ENCODE peak calls at places on chromosomes 2 and 18, in four cellular contexts. D is RWPE1, L is stomach, Q is fibroblast of lung. J is an unnamed sample.

GRCh38 chr2:46964835-46965560 is 49.4 kb upstream of the MCFD2 start:
- DNase-seq in D (peak), L (no peak), Q (peak), J (peak)

GRCh38 chr2:75627902-75628504 is 18.6 kb upstream of the MRPL19 start:
- DNase-seq in D (peak), L (peak), Q (peak), J (peak)

GRCh38 chr2:72953528-72953927 is 36.2 kb downstream of the EMX1 start:
- DNase-seq in D (no peak), L (no peak), Q (no peak), J (no peak)

GRCh38 chr18:35582310-35582682 is 756 bp downstream of the GALNT1 start:
- DNase-seq in D (no peak), L (no peak), Q (no peak), J (no peak)

GRCh38 chr18:26656944-26657536 is 108.7 kb upstream of the KCTD1 start:
- DNase-seq in D (peak), L (peak), Q (peak), J (peak)

GRCh38 chr2:21710496-21710895 is 586.7 kb downstream of the TDRD15 start:
- DNase-seq in D (no peak), L (no peak), Q (no peak), J (no peak)

GRCh38 chr2:7673843-7674242 is 756.6 kb downstream of the RNF144A start:
- DNase-seq in D (no peak), L (no peak), Q (peak), J (no peak)

GRCh38 chr18:5410582-5410981 is 115.1 kb upstream of the ZBTB14 start:
- DNase-seq in D (no peak), L (no peak), Q (no peak), J (no peak)

GRCh38 chr2:55519908-55520885 is 679 bp downstream of the CFAP36 start:
- DNase-seq in D (peak), L (no peak), Q (peak), J (no peak)

GRCh38 chr2:233867993-233868532 is at the start of gene MSL3B:
- DNase-seq in D (peak), L (peak), Q (peak), J (peak)

GRCh38 chr2:26567534-26567933 is 73.6 kb downstream of the CIB4 start:
- DNase-seq in D (no peak), L (no peak), Q (no peak), J (no peak)

GRCh38 chr2:151261977-151262291 is 271 bp upstream of the RBM43 start:
- DNase-seq in D (no peak), L (no peak), Q (no peak), J (no peak)
- H3K27ac ChIP-seq in D (peak), L (peak), Q (peak), J (peak)

DNA sequence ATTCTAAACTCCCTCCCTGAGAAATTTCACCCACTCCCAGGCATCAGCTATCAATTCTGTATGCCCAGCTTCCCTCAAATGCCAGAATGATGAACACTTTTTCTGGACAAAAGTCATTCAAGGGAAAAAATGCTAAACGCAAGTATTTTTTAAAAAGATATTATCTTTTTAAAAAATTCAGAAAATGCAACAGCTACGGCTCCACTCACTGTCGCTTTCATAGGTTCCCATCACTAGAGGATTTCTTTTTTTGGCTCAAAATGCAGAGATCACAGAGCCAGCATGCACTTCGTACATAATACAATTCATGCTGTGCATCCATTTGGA is 5.1 kb downstream of the CAPG start:
- DNase-seq in D (no peak), L (no peak), Q (peak), J (no peak)
- H3K27ac ChIP-seq in D (peak), L (peak), Q (no peak), J (peak)

GRCh38 chr2:136168605-136169210 is 50.8 kb upstream of the CXCR4 start:
- DNase-seq in D (no peak), L (no peak), Q (no peak), J (no peak)
- H3K27ac ChIP-seq in D (no peak), L (no peak), Q (no peak), J (peak)

GRCh38 chr2:176536739-176537138 is 267.5 kb downstream of the MTX2 start:
- DNase-seq in D (no peak), L (no peak), Q (peak), J (no peak)

GRCh38 chr2:176537932-176538331 is 268.7 kb downstream of the MTX2 start:
- DNase-seq in D (no peak), L (no peak), Q (no peak), J (no peak)

GRCh38 chr2:176534798-176535479 is 265.7 kb downstream of the MTX2 start:
- DNase-seq in D (no peak), L (no peak), Q (peak), J (no peak)

GRCh38 chr2:176533505-176534193 is 264.4 kb downstream of the MTX2 start:
- DNase-seq in D (no peak), L (no peak), Q (no peak), J (no peak)

DNA sequence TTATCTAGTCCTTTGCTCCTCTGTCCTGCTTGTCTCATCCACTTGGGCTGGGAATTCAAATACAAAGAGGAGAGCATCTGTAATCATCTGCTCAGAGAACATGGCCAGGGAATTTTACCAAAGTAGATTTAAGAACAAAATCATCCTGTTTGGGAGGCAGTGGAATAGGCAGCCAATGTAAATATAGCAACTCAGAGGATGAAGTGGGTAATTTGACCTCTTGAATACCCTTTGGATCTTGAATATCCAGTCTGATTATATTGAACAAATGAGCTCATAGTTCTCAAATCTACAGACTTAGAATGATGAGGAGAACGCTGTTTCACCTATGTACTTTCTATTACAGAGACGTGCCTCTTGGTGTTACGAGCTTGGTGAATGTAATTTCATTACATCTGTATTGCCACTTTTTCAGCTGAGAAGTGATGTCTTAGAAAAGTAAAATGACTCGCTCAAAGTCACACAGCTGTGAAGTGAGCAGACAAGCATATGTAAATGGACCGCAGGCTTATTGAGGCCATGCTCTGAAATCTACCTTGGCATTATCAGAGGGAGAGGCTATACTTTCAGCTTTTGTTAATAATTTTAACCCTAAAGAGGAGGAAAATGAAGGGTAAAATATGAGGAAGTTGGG is 266.4 kb downstream of the MTX2 start:
- DNase-seq in D (no peak), L (no peak), Q (peak), J (no peak)
- H3K27ac ChIP-seq in D (no peak), L (no peak), Q (no peak), J (no peak)

GRCh38 chr2:20430035-20430434 is 16.8 kb upstream of the RHOB start:
- DNase-seq in D (no peak), L (peak), Q (no peak), J (no peak)

GRCh38 chr2:20429528-20429927 is 17.3 kb upstream of the RHOB start:
- DNase-seq in D (no peak), L (peak), Q (no peak), J (peak)

GRCh38 chr2:20430461-20431302 is 16.2 kb upstream of the RHOB start:
- DNase-seq in D (peak), L (no peak), Q (no peak), J (no peak)

GRCh38 chr2:20427931-20428526 is 18.8 kb upstream of the RHOB start:
- DNase-seq in D (no peak), L (no peak), Q (no peak), J (no peak)

GRCh38 chr2:20428717-20429490 is 18.0 kb upstream of the RHOB start:
- DNase-seq in D (no peak), L (peak), Q (no peak), J (no peak)
- H3K27ac ChIP-seq in D (no peak), L (peak), Q (no peak), J (peak)

GRCh38 chr2:9002637-9003365 is 683 bp downstream of the MBOAT2 start:
- DNase-seq in D (peak), L (no peak), Q (peak), J (peak)

GRCh38 chr2:9003366-9003615 is 193 bp downstream of the MBOAT2 start:
- DNase-seq in D (no peak), L (no peak), Q (no peak), J (no peak)

GRCh38 chr2:9001778-9002177 is 1.7 kb downstream of the MBOAT2 start:
- DNase-seq in D (no peak), L (no peak), Q (no peak), J (no peak)

GRCh38 chr2:9001229-9001628 is 2.3 kb downstream of the MBOAT2 start:
- DNase-seq in D (no peak), L (no peak), Q (peak), J (no peak)

GRCh38 chr2:9002313-9002636 is 1.2 kb downstream of the MBOAT2 start:
- DNase-seq in D (no peak), L (no peak), Q (no peak), J (no peak)
- H3K27ac ChIP-seq in D (no peak), L (no peak), Q (no peak), J (peak)

GRCh38 chr2:196902828-196903227 is 23.7 kb downstream of the PGAP1 start:
- DNase-seq in D (peak), L (no peak), Q (peak), J (no peak)
- H3K27ac ChIP-seq in D (no peak), L (no peak), Q (no peak), J (no peak)

GRCh38 chr2:152443771-152444170 is 108.8 kb downstream of the FMNL2 start:
- DNase-seq in D (no peak), L (no peak), Q (peak), J (no peak)

GRCh38 chr2:152446213-152446612 is 111.2 kb downstream of the FMNL2 start:
- DNase-seq in D (no peak), L (no peak), Q (no peak), J (no peak)

GRCh38 chr2:152445791-152446201 is 110.8 kb downstream of the FMNL2 start:
- DNase-seq in D (peak), L (no peak), Q (peak), J (no peak)

GRCh38 chr2:152445375-152445774 is 110.4 kb downstream of the FMNL2 start:
- DNase-seq in D (no peak), L (no peak), Q (no peak), J (no peak)

GRCh38 chr2:152444448-152444847 is 109.5 kb downstream of the FMNL2 start:
- DNase-seq in D (no peak), L (no peak), Q (no peak), J (no peak)
- H3K27ac ChIP-seq in D (no peak), L (no peak), Q (no peak), J (peak)

GRCh38 chr2:152406836-152407161 is 71.8 kb downstream of the FMNL2 start:
- DNase-seq in D (no peak), L (no peak), Q (no peak), J (no peak)
- H3K27ac ChIP-seq in D (no peak), L (peak), Q (peak), J (peak)